ENCODE peak calls at places on chromosomes 13 and 19, in five cellular contexts. M is PC-9, F is GM23338, I is GM23248, U is hepatocyte. T is an unnamed sample.

GRCh38 chr19:14168259-14168972 is 32.0 kb upstream of the ASF1B start:
- DNase-seq in M (no peak), F (no peak), I (no peak), U (no peak), T (no peak)

GRCh38 chr13:36530050-36530789 is 97.9 kb downstream of the CCNA1 start:
- DNase-seq in M (no peak), F (no peak), I (no peak), U (no peak), T (no peak)

GRCh38 chr13:97259787-97260641 is 37.9 kb downstream of the MBNL2 start:
- DNase-seq in M (peak), F (no peak), I (peak), U (peak), T (no peak)

GRCh38 chr13:105598551-105598950 is 936.9 kb downstream of the EFNB2 start:
- DNase-seq in M (no peak), F (no peak), I (no peak), U (no peak), T (no peak)

GRCh38 chr13:100478107-100478809 is 110.3 kb downstream of the GGACT start:
- DNase-seq in M (peak), F (no peak), I (no peak), U (no peak), T (no peak)

GRCh38 chr19:18456974-18457373 is 19.0 kb upstream of the ISYNA1 start:
- DNase-seq in M (no peak), F (no peak), I (peak), U (no peak), T (no peak)

GRCh38 chr19:53553865-53554791 is 16.2 kb downstream of the ZNF331 start:
- DNase-seq in M (no peak), F (peak), I (peak), U (no peak), T (peak)

GRCh38 chr13:74891610-74892009 is 590.4 kb downstream of the TBC1D4 start:
- DNase-seq in M (no peak), F (no peak), I (peak), U (no peak), T (no peak)

GRCh38 chr13:20131057-20131832 is 29.6 kb downstream of the GJA3 start:
- DNase-seq in M (no peak), F (no peak), I (no peak), U (no peak), T (no peak)

GRCh38 chr19:44740351-44740824 is 8.1 kb upstream of the BCL3 start:
- DNase-seq in M (no peak), F (no peak), I (no peak), U (no peak), T (no peak)

GRCh38 chr13:75685239-75685697 is 49.1 kb downstream of the LMO7 start:
- DNase-seq in M (peak), F (peak), I (peak), U (no peak), T (no peak)

GRCh38 chr19:58305065-58305931 is at the start of gene ERVK3-1:
- DNase-seq in M (peak), F (peak), I (peak), U (peak), T (peak)

GRCh38 chr19:7297742-7298141 is 3.5 kb upstream of the INSR start:
- DNase-seq in M (no peak), F (no peak), I (no peak), U (no peak), T (no peak)

GRCh38 chr19:47253467-47253881 is 2.9 kb upstream of the CCDC9 start:
- DNase-seq in M (peak), F (no peak), I (peak), U (peak), T (no peak)

GRCh38 chr19:44747739-44748425 is 626 bp upstream of the BCL3 start:
- DNase-seq in M (peak), F (peak), I (peak), U (peak), T (peak)

GRCh38 chr13:89282241-89282640 is 1611.1 kb downstream of the SLITRK5 start:
- DNase-seq in M (no peak), F (no peak), I (no peak), U (no peak), T (no peak)

GRCh38 chr19:6292006-6292405 is 12.2 kb upstream of the MLLT1 start:
- DNase-seq in M (no peak), F (no peak), I (no peak), U (no peak), T (peak)

GRCh38 chr13:25420161-25420560 is 48.4 kb downstream of the ATP8A2 start:
- DNase-seq in M (no peak), F (peak), I (no peak), U (no peak), T (no peak)

GRCh38 chr19:5232798-5233505 is 107.7 kb downstream of the PTPRS start:
- DNase-seq in M (no peak), F (no peak), I (peak), U (no peak), T (no peak)

GRCh38 chr19:19204181-19204580 is 967 bp upstream of the NR2C2AP start:
- DNase-seq in M (no peak), F (peak), I (no peak), U (no peak), T (no peak)

DNA sequence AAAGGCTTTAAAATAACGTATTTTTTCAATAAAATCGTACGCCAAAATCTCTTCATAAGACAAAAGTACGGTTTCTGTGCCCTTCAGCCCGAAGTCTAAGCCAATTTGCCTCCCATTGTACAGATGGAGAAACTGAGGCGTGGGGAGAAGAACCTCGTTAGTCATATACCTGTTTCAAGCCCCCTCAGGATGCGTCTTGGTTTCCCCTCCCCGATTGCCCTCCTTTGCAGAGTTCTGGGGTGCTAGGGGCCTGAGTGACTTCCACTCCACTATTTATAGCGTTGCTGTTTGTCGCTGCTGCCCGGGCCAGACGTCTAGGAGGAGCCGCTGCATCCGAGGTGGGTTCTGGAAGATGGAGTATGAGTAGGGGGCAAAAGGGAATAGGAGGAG is 2.3 kb upstream of the LTBP4 start:
- DNase-seq in M (no peak), F (no peak), I (no peak), U (no peak), T (no peak)
- TF ChIP-seq EZH2 in M (no peak), F (peak), I (peak), U (no peak), T (no peak)

GRCh38 chr19:17456127-17456526 is 4.6 kb downstream of the NXNL1 start:
- DNase-seq in M (no peak), F (no peak), I (no peak), U (no peak), T (no peak)
- H3K4me2 ChIP-seq in M (no peak), F (peak), I (no peak), U (no peak), T (no peak)

DNA sequence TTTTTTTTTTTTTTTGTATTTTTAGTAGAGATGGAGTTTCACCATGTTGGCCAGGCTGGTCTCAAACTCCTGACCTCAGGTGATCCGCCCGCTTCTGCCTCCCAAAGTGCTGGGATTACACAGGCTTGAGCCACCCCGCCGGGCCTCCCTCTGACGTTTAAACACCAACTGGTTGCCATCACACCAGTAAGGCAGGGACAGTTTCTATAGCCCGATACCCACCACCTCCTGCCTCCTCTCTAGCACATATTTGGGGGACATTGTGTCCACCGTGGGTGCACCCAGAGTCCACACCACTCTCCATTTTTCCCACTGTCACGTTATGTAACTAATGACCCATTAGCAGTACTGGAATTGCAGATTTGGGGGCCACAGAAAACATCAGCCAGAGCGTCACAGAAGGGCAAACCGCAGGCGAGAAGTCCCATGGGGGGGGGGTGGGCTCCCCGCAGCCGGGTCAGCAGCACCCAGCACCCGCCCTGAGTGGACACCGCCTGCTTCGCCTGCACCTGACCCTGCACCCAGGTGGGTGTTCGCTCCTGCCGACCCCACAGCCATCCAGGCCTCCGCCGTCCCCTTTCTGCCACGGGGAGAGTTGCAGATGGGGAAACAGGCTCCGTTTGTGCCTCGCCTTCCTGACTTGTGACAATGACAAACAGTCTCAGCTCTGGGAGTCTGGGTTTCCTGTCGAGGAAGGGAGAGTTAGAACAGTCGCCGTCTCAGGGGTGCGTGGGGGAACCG is 3.6 kb downstream of the ONECUT3 start:
- DNase-seq in M (no peak), F (no peak), I (no peak), U (no peak), T (no peak)
- TF ChIP-seq EZH2 in M (no peak), F (peak), I (no peak), U (peak), T (no peak)

DNA sequence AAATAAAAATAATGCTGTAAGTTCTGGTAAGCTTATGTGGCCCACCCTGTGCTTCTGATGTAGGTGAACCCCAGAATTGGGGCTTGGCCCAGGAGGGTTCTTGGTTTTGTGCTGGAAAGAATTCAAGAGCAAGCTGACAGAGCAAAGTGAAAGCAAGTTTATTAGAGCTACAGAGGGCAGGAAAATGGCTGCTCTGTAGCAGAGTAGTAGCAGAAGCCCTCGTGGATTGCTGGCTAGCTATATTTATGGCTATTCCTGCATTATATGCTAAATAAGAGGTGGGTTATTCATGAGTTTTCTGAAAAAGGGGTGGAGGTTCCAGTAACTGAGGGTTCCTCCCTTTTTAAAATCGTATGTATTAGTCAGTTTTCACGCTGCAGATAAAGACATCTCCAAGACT is 20.5 kb upstream of the ZNF599 start:
- DNase-seq in M (no peak), F (no peak), I (peak), U (no peak), T (peak)
- H3K4me2 ChIP-seq in M (peak), F (no peak), I (peak), U (no peak), T (peak)

GRCh38 chr19:49421039-49421877 is 2.0 kb downstream of the PTH2 start:
- DNase-seq in M (no peak), F (peak), I (peak), U (peak), T (no peak)

GRCh38 chr19:49420227-49420626 is 3.0 kb downstream of the PTH2 start:
- DNase-seq in M (no peak), F (no peak), I (no peak), U (no peak), T (no peak)

GRCh38 chr19:49423278-49423984 is at the start of gene PTH2:
- DNase-seq in M (no peak), F (no peak), I (no peak), U (no peak), T (no peak)

GRCh38 chr19:49422407-49423277 is 599 bp downstream of the PTH2 start:
- DNase-seq in M (no peak), F (peak), I (peak), U (peak), T (no peak)

DNA sequence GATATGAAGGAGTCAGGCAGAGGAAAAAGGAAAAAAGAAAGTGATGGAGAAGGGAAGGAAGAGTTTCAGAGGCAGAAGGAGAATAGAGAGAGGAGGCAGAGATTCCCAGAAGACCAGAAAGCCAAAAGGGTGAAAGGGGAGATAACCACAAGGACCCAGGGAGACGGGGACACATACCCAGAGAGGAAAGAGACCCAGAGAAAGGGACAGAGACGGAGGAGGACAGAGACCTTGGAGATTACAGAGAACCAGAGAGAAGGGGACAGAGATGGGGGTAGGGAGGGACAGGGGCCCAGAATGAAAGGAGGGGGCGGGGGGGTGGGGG is 1.4 kb downstream of the PTH2 start:
- DNase-seq in M (no peak), F (no peak), I (no peak), U (no peak), T (no peak)
- TF ChIP-seq EZH2 in M (no peak), F (no peak), I (no peak), U (no peak), T (no peak)

T was measured in DND-41.